ENCODE peak calls at places on chromosomes 2 and 18, in nine cellular contexts. R, Y, O, I, T, S, K, G and L are unnamed samples.

GRCh38 chr2:179824961-179825360 is 36.5 kb downstream of the ZNF385B start:
- DNase-seq in R (no peak), Y (no peak), O (no peak), I (no peak), T (no peak), S (no peak), K (no peak), G (no peak), L (no peak)

GRCh38 chr2:70087703-70088507 is 628 bp downstream of the PCBP1 start:
- DNase-seq in R (peak), Y (no peak), O (peak), I (no peak), T (peak), S (peak), K (no peak), G (peak), L (peak)

GRCh38 chr18:23800902-23801301 is 111.6 kb downstream of the LAMA3 start:
- DNase-seq in R (no peak), Y (no peak), O (no peak), I (no peak), T (no peak), S (no peak), K (no peak), G (no peak), L (no peak)

GRCh38 chr2:3111267-3111666 is 266.4 kb downstream of the EIPR1 start:
- DNase-seq in R (no peak), Y (no peak), O (no peak), I (no peak), T (no peak), S (no peak), K (no peak), G (no peak), L (no peak)

GRCh38 chr2:67255933-67256615 is 141.1 kb upstream of the ETAA1 start:
- DNase-seq in R (no peak), Y (no peak), O (no peak), I (no peak), T (no peak), S (no peak), K (peak), G (peak), L (no peak)

GRCh38 chr2:28338046-28338753 is 54.5 kb upstream of the FOSL2 start:
- DNase-seq in R (no peak), Y (no peak), O (no peak), I (no peak), T (no peak), S (no peak), K (peak), G (no peak), L (no peak)

GRCh38 chr2:203489531-203489930 is 45.6 kb downstream of the RAPH1 start:
- DNase-seq in R (no peak), Y (no peak), O (no peak), I (no peak), T (no peak), S (no peak), K (no peak), G (no peak), L (no peak)

GRCh38 chr2:239770240-239770639 is 254.9 kb downstream of the NDUFA10 start:
- DNase-seq in R (no peak), Y (no peak), O (no peak), I (peak), T (no peak), S (no peak), K (no peak), G (no peak), L (no peak)

GRCh38 chr2:9065901-9066300 is 62.4 kb upstream of the MBOAT2 start:
- DNase-seq in R (no peak), Y (no peak), O (no peak), I (no peak), T (no peak), S (no peak), K (no peak), G (no peak), L (no peak)

GRCh38 chr2:196804381-196804780 is 4.8 kb downstream of the C2orf66 start:
- DNase-seq in R (no peak), Y (no peak), O (no peak), I (no peak), T (no peak), S (no peak), K (no peak), G (no peak), L (no peak)

GRCh38 chr2:233414273-233414654 is 60.0 kb downstream of the DGKD start:
- DNase-seq in R (no peak), Y (no peak), O (no peak), I (no peak), T (peak), S (peak), K (no peak), G (no peak), L (no peak)

GRCh38 chr2:160375802-160376469 is 117.7 kb downstream of the RBMS1 start:
- DNase-seq in R (no peak), Y (peak), O (no peak), I (no peak), T (peak), S (no peak), K (no peak), G (no peak), L (no peak)

GRCh38 chr2:152506843-152507242 is 171.9 kb downstream of the FMNL2 start:
- DNase-seq in R (no peak), Y (no peak), O (no peak), I (no peak), T (peak), S (no peak), K (no peak), G (no peak), L (no peak)

GRCh38 chr2:112182581-112183034 is 44.4 kb downstream of the FBLN7 start:
- DNase-seq in R (peak), Y (peak), O (no peak), I (peak), T (no peak), S (no peak), K (no peak), G (peak), L (no peak)

GRCh38 chr2:48112911-48113687 is 206.8 kb upstream of the FBXO11 start:
- DNase-seq in R (no peak), Y (no peak), O (no peak), I (no peak), T (no peak), S (no peak), K (no peak), G (no peak), L (no peak)

GRCh38 chr2:159880729-159881128 is 82.7 kb upstream of the CD302 start:
- DNase-seq in R (no peak), Y (no peak), O (no peak), I (no peak), T (no peak), S (no peak), K (no peak), G (no peak), L (no peak)

GRCh38 chr2:239196474-239197021 is 204.3 kb downstream of the HDAC4 start:
- DNase-seq in R (no peak), Y (no peak), O (peak), I (no peak), T (no peak), S (no peak), K (no peak), G (no peak), L (no peak)

GRCh38 chr2:235264121-235264493 is 229.7 kb upstream of the AGAP1 start:
- DNase-seq in R (no peak), Y (no peak), O (no peak), I (no peak), T (no peak), S (no peak), K (no peak), G (no peak), L (no peak)

GRCh38 chr2:121570036-121570664 is 39.5 kb downstream of the RNU4ATAC start:
- DNase-seq in R (no peak), Y (no peak), O (no peak), I (no peak), T (no peak), S (no peak), K (no peak), G (no peak), L (no peak)

GRCh38 chr18:44759925-44760342 is 79.2 kb downstream of the SETBP1 start:
- DNase-seq in R (peak), Y (no peak), O (no peak), I (no peak), T (no peak), S (no peak), K (no peak), G (no peak), L (no peak)

GRCh38 chr18:13454363-13455150 is 236.0 kb downstream of the LDLRAD4 start:
- DNase-seq in R (no peak), Y (no peak), O (no peak), I (no peak), T (no peak), S (no peak), K (no peak), G (no peak), L (no peak)

GRCh38 chr2:109448946-109449788 is 164.6 kb downstream of the SEPTIN10 start:
- DNase-seq in R (no peak), Y (no peak), O (no peak), I (no peak), T (peak), S (no peak), K (no peak), G (peak), L (no peak)

GRCh38 chr2:18824317-18824716 is 234.9 kb upstream of the NT5C1B start:
- DNase-seq in R (no peak), Y (no peak), O (no peak), I (no peak), T (no peak), S (no peak), K (no peak), G (no peak), L (no peak)

GRCh38 chr2:213932-214693 is 49.7 kb downstream of the SH3YL1 start:
- DNase-seq in R (no peak), Y (no peak), O (no peak), I (no peak), T (no peak), S (no peak), K (no peak), G (no peak), L (no peak)

GRCh38 chr18:44325903-44326650 is 354.6 kb upstream of the SETBP1 start:
- DNase-seq in R (no peak), Y (no peak), O (no peak), I (peak), T (peak), S (no peak), K (peak), G (peak), L (no peak)

GRCh38 chr2:99701503-99701902 is 211.7 kb upstream of the REV1 start:
- DNase-seq in R (no peak), Y (no peak), O (no peak), I (no peak), T (no peak), S (no peak), K (no peak), G (no peak), L (no peak)

GRCh38 chr2:219886615-219887014 is 259.2 kb downstream of the SLC4A3 start:
- DNase-seq in R (no peak), Y (no peak), O (no peak), I (no peak), T (peak), S (peak), K (no peak), G (no peak), L (no peak)

GRCh38 chr2:228367356-228367755 is 185.9 kb upstream of the SPHKAP start:
- DNase-seq in R (no peak), Y (no peak), O (no peak), I (no peak), T (no peak), S (no peak), K (no peak), G (peak), L (no peak)

GRCh38 chr18:9858642-9859041 is 27.1 kb upstream of the TXNDC2 start:
- DNase-seq in R (no peak), Y (no peak), O (no peak), I (no peak), T (no peak), S (no peak), K (no peak), G (no peak), L (no peak)

GRCh38 chr2:54561010-54561409 is 104.9 kb downstream of the SPTBN1 start:
- DNase-seq in R (no peak), Y (no peak), O (no peak), I (no peak), T (no peak), S (no peak), K (no peak), G (no peak), L (no peak)

GRCh38 chr2:25309402-25309801 is 32.3 kb downstream of the DNMT3A start:
- DNase-seq in R (peak), Y (peak), O (no peak), I (peak), T (peak), S (peak), K (no peak), G (peak), L (peak)

GRCh38 chr2:106900130-106900529 is 14.2 kb upstream of the ST6GAL2 start:
- DNase-seq in R (no peak), Y (no peak), O (no peak), I (no peak), T (no peak), S (no peak), K (no peak), G (no peak), L (no peak)

GRCh38 chr2:196925768-196926561 is 542 bp downstream of the PGAP1 start:
- DNase-seq in R (peak), Y (no peak), O (peak), I (no peak), T (peak), S (peak), K (no peak), G (peak), L (peak)

GRCh38 chr2:157733263-157733662 is 104.6 kb upstream of the ACVR1C start:
- DNase-seq in R (no peak), Y (no peak), O (no peak), I (no peak), T (no peak), S (no peak), K (no peak), G (no peak), L (no peak)

GRCh38 chr2:16389611-16390010 is 276.0 kb downstream of the CYRIA start:
- DNase-seq in R (no peak), Y (no peak), O (no peak), I (no peak), T (no peak), S (no peak), K (no peak), G (no peak), L (no peak)

GRCh38 chr18:26503382-26503781 is 45.0 kb downstream of the KCTD1 start:
- DNase-seq in R (no peak), Y (no peak), O (no peak), I (peak), T (no peak), S (no peak), K (no peak), G (no peak), L (no peak)

GRCh38 chr18:7577706-7578105 is 10.6 kb downstream of the PTPRM start:
- DNase-seq in R (no peak), Y (no peak), O (no peak), I (no peak), T (peak), S (peak), K (no peak), G (no peak), L (no peak)